ENCODE peak calls at places on chromosomes 5 and 9, in nine cellular contexts. J is ecto neural progenitor cell; M is mesothelial cell of epicardium; Z is head of caudate nucleus; K is activated T-cell treated with anti-CD3 and anti-CD28 coated beads, Interleukin-2, amount 50 U/mL, for 1 hour; Y is stimulated activated CD8-positive, alpha-beta memory T cell treated with anti-CD3 and anti-CD28 coated beads, Interleukin-2, amount 100 ng/mL, for 1 hour; U is GM03348; O is H7; X is kidney epithelial cell. E is an unnamed sample.

GRCh38 chr5:150645070-150645700 is 4.7 kb downstream of the SYNPO start:
- DNase-seq in O (no peak), Y (no peak), K (no peak), U (peak), X (peak), M (no peak), J (no peak), Z (no peak), E (no peak)

GRCh38 chr9:123929177-123929869 is 603 bp downstream of the DENND1A start:
- DNase-seq in X (no peak), O (peak), Z (peak), J (no peak), K (no peak), Y (no peak), U (peak), M (no peak), E (peak)

GRCh38 chr9:91694081-91694870 is 255.8 kb downstream of the ROR2 start:
- DNase-seq in J (no peak), M (no peak), U (no peak), K (no peak), O (no peak), X (no peak), Z (no peak), Y (no peak), E (no peak)

GRCh38 chr9:98222885-98223640 is 30.6 kb upstream of the CORO2A start:
- DNase-seq in X (peak), J (no peak), K (no peak), M (no peak), Z (no peak), Y (no peak), U (peak), O (peak), E (no peak)

GRCh38 chr9:137398561-137399468 is 24.1 kb downstream of the EXD3 start:
- DNase-seq in X (no peak), U (no peak), Y (no peak), K (no peak), Z (no peak), M (no peak), O (peak), J (no peak), E (no peak)

GRCh38 chr9:134525841-134526797 is 115.5 kb upstream of the COL5A1 start:
- DNase-seq in Y (no peak), U (peak), O (peak), J (peak), K (peak), Z (no peak), X (no peak), M (no peak), E (no peak)

GRCh38 chr5:179113945-179114641 is 53.9 kb downstream of the ZNF354C start:
- DNase-seq in Z (no peak), X (no peak), J (peak), O (peak), M (no peak), K (no peak), U (no peak), Y (no peak), E (no peak)

GRCh38 chr5:98698359-98698758 is 75.1 kb upstream of the RGMB start:
- DNase-seq in O (no peak), Y (no peak), M (no peak), K (no peak), J (no peak), Z (no peak), U (no peak), X (no peak), E (no peak)

GRCh38 chr5:96214442-96215197 is 218.4 kb downstream of the PCSK1 start:
- DNase-seq in M (no peak), J (no peak), O (no peak), Z (no peak), X (peak), K (no peak), Y (no peak), U (no peak), E (no peak)

GRCh38 chr5:102583663-102584062 is 84.9 kb upstream of the SLCO6A1 start:
- DNase-seq in M (no peak), J (no peak), K (no peak), O (no peak), Y (no peak), U (peak), Z (no peak), X (no peak), E (no peak)

GRCh38 chr5:141001466-141001853 is 35.2 kb downstream of the PCDHAC2 start:
- DNase-seq in U (no peak), O (peak), Y (no peak), K (no peak), Z (no peak), J (no peak), X (no peak), M (no peak), E (no peak)

GRCh38 chr5:163712011-163712410 is 206.6 kb downstream of the MAT2B start:
- DNase-seq in K (no peak), O (no peak), U (no peak), Y (no peak), J (no peak), X (no peak), M (no peak), Z (no peak), E (no peak)

GRCh38 chr9:81380960-81381359 is 308.4 kb downstream of the TLE1 start:
- DNase-seq in U (no peak), X (no peak), Z (no peak), J (no peak), O (no peak), K (no peak), Y (no peak), M (no peak), E (no peak)

GRCh38 chr9:37251452-37251851 is 131.1 kb downstream of the ZCCHC7 start:
- DNase-seq in O (peak), J (peak), M (no peak), Z (no peak), Y (no peak), X (no peak), U (no peak), K (no peak), E (peak)

GRCh38 chr5:137370096-137370495 is 129.0 kb downstream of the SPOCK1 start:
- DNase-seq in M (no peak), K (no peak), X (no peak), Z (no peak), Y (no peak), O (no peak), J (no peak), U (no peak), E (no peak)

GRCh38 chr5:67021522-67022316 is 174.9 kb downstream of the CD180 start:
- DNase-seq in U (peak), O (no peak), Y (no peak), X (no peak), J (no peak), K (no peak), M (no peak), Z (no peak), E (no peak)

GRCh38 chr5:147303251-147303650 is 68.4 kb downstream of the STK32A start:
- DNase-seq in U (no peak), Y (no peak), Z (no peak), K (no peak), M (no peak), X (no peak), O (no peak), J (no peak), E (no peak)